ENCODE peak calls at places on chromosome 2, in eight cellular contexts. One of them, this sample, is unnamed.

GRCh38 chr2:120684225-120684624 is 51.4 kb upstream of the GLI2 start:
- DNase-seq in stimulated activated CD4-positive, alpha-beta T cell treated with anti-CD3 and anti-CD28 coated beads, Interleukin-2, amount 100 ng/mL, for 24 hours: no peak
- DNase-seq in activated CD8-positive, alpha-beta memory T cell treated with anti-CD3 and anti-CD28 coated beads, Interleukin-2, amount 50 U/mL, for 48 hours: no peak
- DNase-seq in NCI-H1092: no peak
- DNase-seq in endothelial cell: no peak
- DNase-seq in right cardiac atrium: no peak
- DNase-seq in T-cell: no peak
- DNase-seq in RPMI7951: no peak
- DNase-seq in this sample: no peak

GRCh38 chr2:156064540-156064939 is 268.0 kb downstream of the NR4A2 start:
- DNase-seq in stimulated activated CD4-positive, alpha-beta T cell treated with anti-CD3 and anti-CD28 coated beads, Interleukin-2, amount 100 ng/mL, for 24 hours: no peak
- DNase-seq in activated CD8-positive, alpha-beta memory T cell treated with anti-CD3 and anti-CD28 coated beads, Interleukin-2, amount 50 U/mL, for 48 hours: no peak
- DNase-seq in NCI-H1092: no peak
- DNase-seq in endothelial cell: no peak
- DNase-seq in right cardiac atrium: no peak
- DNase-seq in T-cell: no peak
- DNase-seq in RPMI7951: no peak
- DNase-seq in this sample: no peak

GRCh38 chr2:207042841-207043240 is 103.5 kb downstream of the CPO start:
- DNase-seq in stimulated activated CD4-positive, alpha-beta T cell treated with anti-CD3 and anti-CD28 coated beads, Interleukin-2, amount 100 ng/mL, for 24 hours: no peak
- DNase-seq in activated CD8-positive, alpha-beta memory T cell treated with anti-CD3 and anti-CD28 coated beads, Interleukin-2, amount 50 U/mL, for 48 hours: no peak
- DNase-seq in NCI-H1092: peak
- DNase-seq in endothelial cell: no peak
- DNase-seq in right cardiac atrium: no peak
- DNase-seq in T-cell: no peak
- DNase-seq in RPMI7951: no peak
- DNase-seq in this sample: no peak

GRCh38 chr2:191345788-191346187 is 100.6 kb downstream of the MYO1B start:
- DNase-seq in stimulated activated CD4-positive, alpha-beta T cell treated with anti-CD3 and anti-CD28 coated beads, Interleukin-2, amount 100 ng/mL, for 24 hours: no peak
- DNase-seq in activated CD8-positive, alpha-beta memory T cell treated with anti-CD3 and anti-CD28 coated beads, Interleukin-2, amount 50 U/mL, for 48 hours: no peak
- DNase-seq in NCI-H1092: no peak
- DNase-seq in endothelial cell: no peak
- DNase-seq in right cardiac atrium: no peak
- DNase-seq in T-cell: no peak
- DNase-seq in RPMI7951: no peak
- DNase-seq in this sample: no peak

GRCh38 chr2:132681766-132682165 is 11.8 kb upstream of the LYPD1 start:
- DNase-seq in stimulated activated CD4-positive, alpha-beta T cell treated with anti-CD3 and anti-CD28 coated beads, Interleukin-2, amount 100 ng/mL, for 24 hours: no peak
- DNase-seq in activated CD8-positive, alpha-beta memory T cell treated with anti-CD3 and anti-CD28 coated beads, Interleukin-2, amount 50 U/mL, for 48 hours: no peak
- DNase-seq in NCI-H1092: no peak
- DNase-seq in endothelial cell: no peak
- DNase-seq in right cardiac atrium: no peak
- DNase-seq in T-cell: no peak
- DNase-seq in RPMI7951: no peak
- DNase-seq in this sample: no peak

GRCh38 chr2:42117923-42118758 is 51.0 kb upstream of the EML4 start:
- DNase-seq in stimulated activated CD4-positive, alpha-beta T cell treated with anti-CD3 and anti-CD28 coated beads, Interleukin-2, amount 100 ng/mL, for 24 hours: no peak
- DNase-seq in activated CD8-positive, alpha-beta memory T cell treated with anti-CD3 and anti-CD28 coated beads, Interleukin-2, amount 50 U/mL, for 48 hours: no peak
- DNase-seq in NCI-H1092: no peak
- DNase-seq in endothelial cell: no peak
- DNase-seq in right cardiac atrium: no peak
- DNase-seq in T-cell: no peak
- DNase-seq in RPMI7951: peak
- DNase-seq in this sample: no peak

GRCh38 chr2:182182436-182182835 is 196.8 kb downstream of the PPP1R1C start:
- DNase-seq in stimulated activated CD4-positive, alpha-beta T cell treated with anti-CD3 and anti-CD28 coated beads, Interleukin-2, amount 100 ng/mL, for 24 hours: no peak
- DNase-seq in activated CD8-positive, alpha-beta memory T cell treated with anti-CD3 and anti-CD28 coated beads, Interleukin-2, amount 50 U/mL, for 48 hours: no peak
- DNase-seq in NCI-H1092: no peak
- DNase-seq in endothelial cell: no peak
- DNase-seq in right cardiac atrium: no peak
- DNase-seq in T-cell: no peak
- DNase-seq in RPMI7951: no peak
- DNase-seq in this sample: no peak

GRCh38 chr2:195495356-195495755 is 161.7 kb upstream of the SLC39A10 start:
- DNase-seq in stimulated activated CD4-positive, alpha-beta T cell treated with anti-CD3 and anti-CD28 coated beads, Interleukin-2, amount 100 ng/mL, for 24 hours: no peak
- DNase-seq in activated CD8-positive, alpha-beta memory T cell treated with anti-CD3 and anti-CD28 coated beads, Interleukin-2, amount 50 U/mL, for 48 hours: no peak
- DNase-seq in NCI-H1092: no peak
- DNase-seq in endothelial cell: no peak
- DNase-seq in right cardiac atrium: no peak
- DNase-seq in T-cell: no peak
- DNase-seq in RPMI7951: no peak
- DNase-seq in this sample: no peak

GRCh38 chr2:26174691-26175181 is 1.8 kb downstream of the GAREM2 start:
- DNase-seq in stimulated activated CD4-positive, alpha-beta T cell treated with anti-CD3 and anti-CD28 coated beads, Interleukin-2, amount 100 ng/mL, for 24 hours: no peak
- DNase-seq in activated CD8-positive, alpha-beta memory T cell treated with anti-CD3 and anti-CD28 coated beads, Interleukin-2, amount 50 U/mL, for 48 hours: peak
- DNase-seq in NCI-H1092: no peak
- DNase-seq in endothelial cell: no peak
- DNase-seq in right cardiac atrium: no peak
- DNase-seq in T-cell: no peak
- DNase-seq in RPMI7951: no peak
- DNase-seq in this sample: no peak

GRCh38 chr2:168961450-168962229 is 60.5 kb downstream of the G6PC2 start:
- DNase-seq in stimulated activated CD4-positive, alpha-beta T cell treated with anti-CD3 and anti-CD28 coated beads, Interleukin-2, amount 100 ng/mL, for 24 hours: peak
- DNase-seq in activated CD8-positive, alpha-beta memory T cell treated with anti-CD3 and anti-CD28 coated beads, Interleukin-2, amount 50 U/mL, for 48 hours: no peak
- DNase-seq in NCI-H1092: peak
- DNase-seq in endothelial cell: peak
- DNase-seq in right cardiac atrium: no peak
- DNase-seq in T-cell: no peak
- DNase-seq in RPMI7951: peak
- DNase-seq in this sample: no peak

GRCh38 chr2:233919938-233920337 is 2.8 kb downstream of the TRPM8 start:
- DNase-seq in stimulated activated CD4-positive, alpha-beta T cell treated with anti-CD3 and anti-CD28 coated beads, Interleukin-2, amount 100 ng/mL, for 24 hours: no peak
- DNase-seq in activated CD8-positive, alpha-beta memory T cell treated with anti-CD3 and anti-CD28 coated beads, Interleukin-2, amount 50 U/mL, for 48 hours: no peak
- DNase-seq in NCI-H1092: no peak
- DNase-seq in endothelial cell: no peak
- DNase-seq in right cardiac atrium: no peak
- DNase-seq in T-cell: no peak
- DNase-seq in RPMI7951: peak
- DNase-seq in this sample: no peak

GRCh38 chr2:230472619-230473018 is 56.6 kb downstream of the SP100 start:
- DNase-seq in stimulated activated CD4-positive, alpha-beta T cell treated with anti-CD3 and anti-CD28 coated beads, Interleukin-2, amount 100 ng/mL, for 24 hours: peak
- DNase-seq in activated CD8-positive, alpha-beta memory T cell treated with anti-CD3 and anti-CD28 coated beads, Interleukin-2, amount 50 U/mL, for 48 hours: peak
- DNase-seq in NCI-H1092: no peak
- DNase-seq in endothelial cell: no peak
- DNase-seq in right cardiac atrium: no peak
- DNase-seq in T-cell: no peak
- DNase-seq in RPMI7951: peak
- DNase-seq in this sample: no peak

GRCh38 chr2:8453904-8454302 is 228.0 kb upstream of the ID2 start:
- DNase-seq in stimulated activated CD4-positive, alpha-beta T cell treated with anti-CD3 and anti-CD28 coated beads, Interleukin-2, amount 100 ng/mL, for 24 hours: no peak
- DNase-seq in activated CD8-positive, alpha-beta memory T cell treated with anti-CD3 and anti-CD28 coated beads, Interleukin-2, amount 50 U/mL, for 48 hours: no peak
- DNase-seq in NCI-H1092: no peak
- DNase-seq in endothelial cell: no peak
- DNase-seq in right cardiac atrium: peak
- DNase-seq in T-cell: no peak
- DNase-seq in RPMI7951: peak
- DNase-seq in this sample: peak

GRCh38 chr2:7353571-7353970 is 436.4 kb downstream of the RNF144A start:
- DNase-seq in stimulated activated CD4-positive, alpha-beta T cell treated with anti-CD3 and anti-CD28 coated beads, Interleukin-2, amount 100 ng/mL, for 24 hours: no peak
- DNase-seq in activated CD8-positive, alpha-beta memory T cell treated with anti-CD3 and anti-CD28 coated beads, Interleukin-2, amount 50 U/mL, for 48 hours: no peak
- DNase-seq in NCI-H1092: no peak
- DNase-seq in endothelial cell: no peak
- DNase-seq in right cardiac atrium: no peak
- DNase-seq in T-cell: no peak
- DNase-seq in RPMI7951: no peak
- DNase-seq in this sample: no peak

GRCh38 chr2:74740395-74741075 is 86.5 kb downstream of the SEMA4F start:
- DNase-seq in stimulated activated CD4-positive, alpha-beta T cell treated with anti-CD3 and anti-CD28 coated beads, Interleukin-2, amount 100 ng/mL, for 24 hours: no peak
- DNase-seq in activated CD8-positive, alpha-beta memory T cell treated with anti-CD3 and anti-CD28 coated beads, Interleukin-2, amount 50 U/mL, for 48 hours: no peak
- DNase-seq in NCI-H1092: no peak
- DNase-seq in endothelial cell: no peak
- DNase-seq in right cardiac atrium: peak
- DNase-seq in T-cell: no peak
- DNase-seq in RPMI7951: peak
- DNase-seq in this sample: peak

GRCh38 chr2:234932591-234933168 is 19.1 kb upstream of the SH3BP4 start:
- DNase-seq in stimulated activated CD4-positive, alpha-beta T cell treated with anti-CD3 and anti-CD28 coated beads, Interleukin-2, amount 100 ng/mL, for 24 hours: no peak
- DNase-seq in activated CD8-positive, alpha-beta memory T cell treated with anti-CD3 and anti-CD28 coated beads, Interleukin-2, amount 50 U/mL, for 48 hours: no peak
- DNase-seq in NCI-H1092: no peak
- DNase-seq in endothelial cell: no peak
- DNase-seq in right cardiac atrium: no peak
- DNase-seq in T-cell: no peak
- DNase-seq in RPMI7951: no peak
- DNase-seq in this sample: no peak

GRCh38 chr2:101502095-101502494 is 27.2 kb upstream of the RFX8 start:
- DNase-seq in stimulated activated CD4-positive, alpha-beta T cell treated with anti-CD3 and anti-CD28 coated beads, Interleukin-2, amount 100 ng/mL, for 24 hours: no peak
- DNase-seq in activated CD8-positive, alpha-beta memory T cell treated with anti-CD3 and anti-CD28 coated beads, Interleukin-2, amount 50 U/mL, for 48 hours: no peak
- DNase-seq in NCI-H1092: no peak
- DNase-seq in endothelial cell: no peak
- DNase-seq in right cardiac atrium: no peak
- DNase-seq in T-cell: no peak
- DNase-seq in RPMI7951: no peak
- DNase-seq in this sample: no peak

GRCh38 chr2:112884869-112885502 is 26.0 kb upstream of the IL37 start:
- DNase-seq in stimulated activated CD4-positive, alpha-beta T cell treated with anti-CD3 and anti-CD28 coated beads, Interleukin-2, amount 100 ng/mL, for 24 hours: peak
- DNase-seq in activated CD8-positive, alpha-beta memory T cell treated with anti-CD3 and anti-CD28 coated beads, Interleukin-2, amount 50 U/mL, for 48 hours: peak
- DNase-seq in NCI-H1092: no peak
- DNase-seq in endothelial cell: peak
- DNase-seq in right cardiac atrium: peak
- DNase-seq in T-cell: peak
- DNase-seq in RPMI7951: peak
- DNase-seq in this sample: no peak

GRCh38 chr2:25375371-25375988 is 33.8 kb upstream of the DNMT3A start:
- DNase-seq in stimulated activated CD4-positive, alpha-beta T cell treated with anti-CD3 and anti-CD28 coated beads, Interleukin-2, amount 100 ng/mL, for 24 hours: no peak
- DNase-seq in activated CD8-positive, alpha-beta memory T cell treated with anti-CD3 and anti-CD28 coated beads, Interleukin-2, amount 50 U/mL, for 48 hours: peak
- DNase-seq in NCI-H1092: no peak
- DNase-seq in endothelial cell: no peak
- DNase-seq in right cardiac atrium: no peak
- DNase-seq in T-cell: no peak
- DNase-seq in RPMI7951: no peak
- DNase-seq in this sample: peak

GRCh38 chr2:96869824-96870630 is at the start of gene SEMA4C:
- DNase-seq in stimulated activated CD4-positive, alpha-beta T cell treated with anti-CD3 and anti-CD28 coated beads, Interleukin-2, amount 100 ng/mL, for 24 hours: peak
- DNase-seq in activated CD8-positive, alpha-beta memory T cell treated with anti-CD3 and anti-CD28 coated beads, Interleukin-2, amount 50 U/mL, for 48 hours: peak
- DNase-seq in NCI-H1092: no peak
- DNase-seq in endothelial cell: peak
- DNase-seq in right cardiac atrium: peak
- DNase-seq in T-cell: peak
- DNase-seq in RPMI7951: peak
- DNase-seq in this sample: peak

GRCh38 chr2:84126084-84126483 is 333.0 kb downstream of the SUCLG1 start:
- DNase-seq in stimulated activated CD4-positive, alpha-beta T cell treated with anti-CD3 and anti-CD28 coated beads, Interleukin-2, amount 100 ng/mL, for 24 hours: no peak
- DNase-seq in activated CD8-positive, alpha-beta memory T cell treated with anti-CD3 and anti-CD28 coated beads, Interleukin-2, amount 50 U/mL, for 48 hours: no peak
- DNase-seq in NCI-H1092: no peak
- DNase-seq in endothelial cell: no peak
- DNase-seq in right cardiac atrium: no peak
- DNase-seq in T-cell: no peak
- DNase-seq in RPMI7951: no peak
- DNase-seq in this sample: no peak

GRCh38 chr2:24907106-24907505 is 12.9 kb downstream of the ADCY3 start:
- DNase-seq in stimulated activated CD4-positive, alpha-beta T cell treated with anti-CD3 and anti-CD28 coated beads, Interleukin-2, amount 100 ng/mL, for 24 hours: no peak
- DNase-seq in activated CD8-positive, alpha-beta memory T cell treated with anti-CD3 and anti-CD28 coated beads, Interleukin-2, amount 50 U/mL, for 48 hours: no peak
- DNase-seq in NCI-H1092: no peak
- DNase-seq in endothelial cell: no peak
- DNase-seq in right cardiac atrium: no peak
- DNase-seq in T-cell: no peak
- DNase-seq in RPMI7951: peak
- DNase-seq in this sample: no peak

GRCh38 chr2:29578084-29578598 is 343.2 kb downstream of the ALK start:
- DNase-seq in stimulated activated CD4-positive, alpha-beta T cell treated with anti-CD3 and anti-CD28 coated beads, Interleukin-2, amount 100 ng/mL, for 24 hours: no peak
- DNase-seq in activated CD8-positive, alpha-beta memory T cell treated with anti-CD3 and anti-CD28 coated beads, Interleukin-2, amount 50 U/mL, for 48 hours: no peak
- DNase-seq in NCI-H1092: no peak
- DNase-seq in endothelial cell: no peak
- DNase-seq in right cardiac atrium: no peak
- DNase-seq in T-cell: no peak
- DNase-seq in RPMI7951: no peak
- DNase-seq in this sample: no peak

GRCh38 chr2:121790276-121790956 is 35.0 kb downstream of the TSN start:
- DNase-seq in stimulated activated CD4-positive, alpha-beta T cell treated with anti-CD3 and anti-CD28 coated beads, Interleukin-2, amount 100 ng/mL, for 24 hours: no peak
- DNase-seq in activated CD8-positive, alpha-beta memory T cell treated with anti-CD3 and anti-CD28 coated beads, Interleukin-2, amount 50 U/mL, for 48 hours: no peak
- DNase-seq in NCI-H1092: no peak
- DNase-seq in endothelial cell: no peak
- DNase-seq in right cardiac atrium: no peak
- DNase-seq in T-cell: no peak
- DNase-seq in RPMI7951: peak
- DNase-seq in this sample: no peak

GRCh38 chr2:64848363-64848762 is 140.8 kb upstream of the SLC1A4 start:
- DNase-seq in stimulated activated CD4-positive, alpha-beta T cell treated with anti-CD3 and anti-CD28 coated beads, Interleukin-2, amount 100 ng/mL, for 24 hours: no peak
- DNase-seq in activated CD8-positive, alpha-beta memory T cell treated with anti-CD3 and anti-CD28 coated beads, Interleukin-2, amount 50 U/mL, for 48 hours: no peak
- DNase-seq in NCI-H1092: no peak
- DNase-seq in endothelial cell: no peak
- DNase-seq in right cardiac atrium: no peak
- DNase-seq in T-cell: no peak
- DNase-seq in RPMI7951: no peak
- DNase-seq in this sample: no peak